ENCODE peak calls at places on chromosomes 11 and 22, in five cellular contexts. A is choroid plexus epithelial cell, E is left ventricle myocardium inferior, G is lung, I is right lobe of liver. J is an unnamed sample.

GRCh38 chr11:12376259-12376971 is 956 bp upstream of the PARVA start:
- DNase-seq in A (peak), E (peak), G (no peak), I (no peak), J (no peak)

GRCh38 chr11:126793596-126793995 is 207.0 kb downstream of the KIRREL3 start:
- DNase-seq in A (no peak), E (no peak), G (no peak), I (no peak), J (no peak)

GRCh38 chr11:93543292-93543977 is at the start of gene SMCO4:
- DNase-seq in A (peak), E (peak), G (peak), I (peak), J (no peak)

GRCh38 chr11:20670932-20671403 is 1.6 kb downstream of the NELL1 start:
- DNase-seq in A (no peak), E (no peak), G (no peak), I (no peak), J (no peak)

GRCh38 chr22:45999379-45999971 is 22.5 kb upstream of the WNT7B start:
- DNase-seq in A (no peak), E (peak), G (no peak), I (peak), J (no peak)

GRCh38 chr11:19962795-19963163 is 197.5 kb downstream of the DBX1 start:
- DNase-seq in A (peak), E (no peak), G (no peak), I (no peak), J (peak)

GRCh38 chr11:92314499-92314898 is 89.9 kb downstream of the FAT3 start:
- DNase-seq in A (peak), E (no peak), G (no peak), I (no peak), J (no peak)

GRCh38 chr11:75029836-75030631 is 41.3 kb downstream of the NEU3 start:
- DNase-seq in A (no peak), E (no peak), G (no peak), I (no peak), J (no peak)

GRCh38 chr11:11230802-11231562 is 122.1 kb downstream of the CSNK2A3 start:
- DNase-seq in A (peak), E (no peak), G (no peak), I (no peak), J (no peak)

J was measured in kidney epithelial cell.